ENCODE peak calls at places on chromosomes 12 and 14, in six cellular contexts. One of them, this sample, is unnamed.

GRCh38 chr12:122946690-122947271 is 19.5 kb downstream of the ABCB9 start:
- DNase-seq in body of pancreas: peak; percentile 63
- DNase-seq in NCI-H2171: no peak
- DNase-seq in activated T-cell treated with anti-CD3 and anti-CD28 coated beads for 24 hours: peak; percentile 76
- DNase-seq in colonic mucosa: peak; percentile 85
- DNase-seq in iris pigment epithelial cell: peak; percentile 99
- DNase-seq in this sample: no peak

GRCh38 chr12:25249951-25250738 is 584 bp downstream of the KRAS start:
- DNase-seq in body of pancreas: peak; percentile 62
- DNase-seq in NCI-H2171: no peak
- DNase-seq in activated T-cell treated with anti-CD3 and anti-CD28 coated beads for 24 hours: peak; percentile 13
- DNase-seq in colonic mucosa: peak; percentile 69
- DNase-seq in iris pigment epithelial cell: peak; percentile 20
- DNase-seq in this sample: peak; percentile 72

GRCh38 chr12:47216150-47216677 is 136.5 kb upstream of the AMIGO2 start:
- DNase-seq in body of pancreas: no peak
- DNase-seq in NCI-H2171: no peak
- DNase-seq in activated T-cell treated with anti-CD3 and anti-CD28 coated beads for 24 hours: peak; percentile 69
- DNase-seq in colonic mucosa: no peak
- DNase-seq in iris pigment epithelial cell: no peak
- DNase-seq in this sample: peak; percentile 96

GRCh38 chr12:132550014-132550802 is 60.2 kb downstream of the LRCOL1 start:
- DNase-seq in body of pancreas: no peak
- DNase-seq in NCI-H2171: no peak
- DNase-seq in activated T-cell treated with anti-CD3 and anti-CD28 coated beads for 24 hours: no peak
- DNase-seq in colonic mucosa: no peak
- DNase-seq in iris pigment epithelial cell: peak; percentile 45
- DNase-seq in this sample: no peak

GRCh38 chr14:54738009-54738408 is 164.6 kb downstream of the GCH1 start:
- DNase-seq in body of pancreas: no peak
- DNase-seq in NCI-H2171: no peak
- DNase-seq in activated T-cell treated with anti-CD3 and anti-CD28 coated beads for 24 hours: no peak
- DNase-seq in colonic mucosa: no peak
- DNase-seq in iris pigment epithelial cell: no peak
- DNase-seq in this sample: no peak

GRCh38 chr12:110780448-110780847 is 37.8 kb upstream of the PPP1CC start:
- DNase-seq in body of pancreas: no peak
- DNase-seq in NCI-H2171: no peak
- DNase-seq in activated T-cell treated with anti-CD3 and anti-CD28 coated beads for 24 hours: peak; percentile 45
- DNase-seq in colonic mucosa: no peak
- DNase-seq in iris pigment epithelial cell: no peak
- DNase-seq in this sample: peak; percentile 28

GRCh38 chr14:64880382-64881121 is 845 bp upstream of the SPTB start:
- DNase-seq in body of pancreas: peak; percentile 79
- DNase-seq in NCI-H2171: peak; percentile 80
- DNase-seq in activated T-cell treated with anti-CD3 and anti-CD28 coated beads for 24 hours: peak; percentile 48
- DNase-seq in colonic mucosa: peak; percentile 72
- DNase-seq in iris pigment epithelial cell: no peak
- DNase-seq in this sample: peak; percentile 73

GRCh38 chr14:64773577-64773976 is 69.4 kb downstream of the PLEKHG3 start:
- DNase-seq in body of pancreas: no peak
- DNase-seq in NCI-H2171: no peak
- DNase-seq in activated T-cell treated with anti-CD3 and anti-CD28 coated beads for 24 hours: no peak
- DNase-seq in colonic mucosa: no peak
- DNase-seq in iris pigment epithelial cell: no peak
- DNase-seq in this sample: no peak

GRCh38 chr14:101861464-101861863 is 100.0 kb downstream of the PPP2R5C start:
- DNase-seq in body of pancreas: no peak
- DNase-seq in NCI-H2171: no peak
- DNase-seq in activated T-cell treated with anti-CD3 and anti-CD28 coated beads for 24 hours: no peak
- DNase-seq in colonic mucosa: no peak
- DNase-seq in iris pigment epithelial cell: no peak
- DNase-seq in this sample: no peak

GRCh38 chr14:54762296-54762695 is 140.3 kb downstream of the GCH1 start:
- DNase-seq in body of pancreas: no peak
- DNase-seq in NCI-H2171: no peak
- DNase-seq in activated T-cell treated with anti-CD3 and anti-CD28 coated beads for 24 hours: no peak
- DNase-seq in colonic mucosa: no peak
- DNase-seq in iris pigment epithelial cell: peak; percentile 60
- DNase-seq in this sample: no peak

GRCh38 chr12:25670076-25671055 is 117.3 kb upstream of the LMNTD1 start:
- DNase-seq in body of pancreas: no peak
- DNase-seq in NCI-H2171: no peak
- DNase-seq in activated T-cell treated with anti-CD3 and anti-CD28 coated beads for 24 hours: no peak
- DNase-seq in colonic mucosa: no peak
- DNase-seq in iris pigment epithelial cell: peak; percentile 18
- DNase-seq in this sample: no peak

GRCh38 chr12:132686831-132687210 is 321 bp downstream of the POLE start:
- DNase-seq in body of pancreas: peak; percentile 24
- DNase-seq in NCI-H2171: peak; percentile 34
- DNase-seq in activated T-cell treated with anti-CD3 and anti-CD28 coated beads for 24 hours: no peak
- DNase-seq in colonic mucosa: no peak
- DNase-seq in iris pigment epithelial cell: peak; percentile 7
- DNase-seq in this sample: peak; percentile 71

GRCh38 chr12:18690653-18691052 is 47.2 kb downstream of the PLCZ1 start:
- DNase-seq in body of pancreas: no peak
- DNase-seq in NCI-H2171: no peak
- DNase-seq in activated T-cell treated with anti-CD3 and anti-CD28 coated beads for 24 hours: no peak
- DNase-seq in colonic mucosa: no peak
- DNase-seq in iris pigment epithelial cell: peak; percentile 85
- DNase-seq in this sample: no peak

GRCh38 chr12:70307868-70308267 is 58.2 kb upstream of the KCNMB4 start:
- DNase-seq in body of pancreas: no peak
- DNase-seq in NCI-H2171: no peak
- DNase-seq in activated T-cell treated with anti-CD3 and anti-CD28 coated beads for 24 hours: no peak
- DNase-seq in colonic mucosa: no peak
- DNase-seq in iris pigment epithelial cell: no peak
- DNase-seq in this sample: no peak

GRCh38 chr12:22069851-22070250 is 23.8 kb downstream of the CMAS start:
- DNase-seq in body of pancreas: no peak
- DNase-seq in NCI-H2171: no peak
- DNase-seq in activated T-cell treated with anti-CD3 and anti-CD28 coated beads for 24 hours: no peak
- DNase-seq in colonic mucosa: no peak
- DNase-seq in iris pigment epithelial cell: no peak
- DNase-seq in this sample: no peak

GRCh38 chr12:52811191-52812072 is 2.5 kb downstream of the KRT4 start:
- DNase-seq in body of pancreas: no peak
- DNase-seq in NCI-H2171: no peak
- DNase-seq in activated T-cell treated with anti-CD3 and anti-CD28 coated beads for 24 hours: no peak
- DNase-seq in colonic mucosa: no peak
- DNase-seq in iris pigment epithelial cell: no peak
- DNase-seq in this sample: no peak

GRCh38 chr12:92056290-92056689 is 89.4 kb downstream of the BTG1 start:
- DNase-seq in body of pancreas: no peak
- DNase-seq in NCI-H2171: no peak
- DNase-seq in activated T-cell treated with anti-CD3 and anti-CD28 coated beads for 24 hours: no peak
- DNase-seq in colonic mucosa: no peak
- DNase-seq in iris pigment epithelial cell: no peak
- DNase-seq in this sample: no peak

GRCh38 chr14:20855652-20856291 is 35.4 kb upstream of the RNASE3 start:
- DNase-seq in body of pancreas: peak; percentile 76
- DNase-seq in NCI-H2171: peak; percentile 19
- DNase-seq in activated T-cell treated with anti-CD3 and anti-CD28 coated beads for 24 hours: peak; percentile 11
- DNase-seq in colonic mucosa: peak; percentile 66
- DNase-seq in iris pigment epithelial cell: peak; percentile 72
- DNase-seq in this sample: peak; percentile 86

GRCh38 chr14:33836203-33836894 is 114.5 kb downstream of the EGLN3 start:
- DNase-seq in body of pancreas: no peak
- DNase-seq in NCI-H2171: peak; percentile 52
- DNase-seq in activated T-cell treated with anti-CD3 and anti-CD28 coated beads for 24 hours: no peak
- DNase-seq in colonic mucosa: no peak
- DNase-seq in iris pigment epithelial cell: no peak
- DNase-seq in this sample: no peak

GRCh38 chr12:16323010-16323409 is 24.4 kb upstream of the MGST1 start:
- DNase-seq in body of pancreas: no peak
- DNase-seq in NCI-H2171: no peak
- DNase-seq in activated T-cell treated with anti-CD3 and anti-CD28 coated beads for 24 hours: no peak
- DNase-seq in colonic mucosa: no peak
- DNase-seq in iris pigment epithelial cell: peak; percentile 68
- DNase-seq in this sample: no peak

GRCh38 chr12:48219635-48220034 is 16.5 kb upstream of the OR10AD1 start:
- DNase-seq in body of pancreas: no peak
- DNase-seq in NCI-H2171: no peak
- DNase-seq in activated T-cell treated with anti-CD3 and anti-CD28 coated beads for 24 hours: no peak
- DNase-seq in colonic mucosa: no peak
- DNase-seq in iris pigment epithelial cell: no peak
- DNase-seq in this sample: no peak

GRCh38 chr12:58888131-58888783 is 32.0 kb downstream of the LRIG3 start:
- DNase-seq in body of pancreas: peak; percentile 64
- DNase-seq in NCI-H2171: peak; percentile 93
- DNase-seq in activated T-cell treated with anti-CD3 and anti-CD28 coated beads for 24 hours: no peak
- DNase-seq in colonic mucosa: no peak
- DNase-seq in iris pigment epithelial cell: peak; percentile 85
- DNase-seq in this sample: no peak

GRCh38 chr12:111976860-111977259 is 36.1 kb downstream of the TMEM116 start:
- DNase-seq in body of pancreas: no peak
- DNase-seq in NCI-H2171: no peak
- DNase-seq in activated T-cell treated with anti-CD3 and anti-CD28 coated beads for 24 hours: no peak
- DNase-seq in colonic mucosa: no peak
- DNase-seq in iris pigment epithelial cell: no peak
- DNase-seq in this sample: no peak

GRCh38 chr12:122944588-122944987 is 21.7 kb downstream of the ABCB9 start:
- DNase-seq in body of pancreas: peak; percentile 71
- DNase-seq in NCI-H2171: no peak
- DNase-seq in activated T-cell treated with anti-CD3 and anti-CD28 coated beads for 24 hours: no peak
- DNase-seq in colonic mucosa: no peak
- DNase-seq in iris pigment epithelial cell: no peak
- DNase-seq in this sample: no peak

GRCh38 chr14:21267431-21267845 is 1.8 kb downstream of the HNRNPC start:
- DNase-seq in body of pancreas: no peak
- DNase-seq in NCI-H2171: peak; percentile 17
- DNase-seq in activated T-cell treated with anti-CD3 and anti-CD28 coated beads for 24 hours: no peak
- DNase-seq in colonic mucosa: no peak
- DNase-seq in iris pigment epithelial cell: no peak
- DNase-seq in this sample: peak; percentile 85

GRCh38 chr12:117101953-117102833 is 3.0 kb upstream of the TESC start:
- DNase-seq in body of pancreas: no peak
- DNase-seq in NCI-H2171: peak; percentile 25
- DNase-seq in activated T-cell treated with anti-CD3 and anti-CD28 coated beads for 24 hours: no peak
- DNase-seq in colonic mucosa: no peak
- DNase-seq in iris pigment epithelial cell: no peak
- DNase-seq in this sample: no peak

GRCh38 chr14:95432152-95433093 is 84.0 kb downstream of the SYNE3 start:
- DNase-seq in body of pancreas: peak; percentile 73
- DNase-seq in NCI-H2171: peak; percentile 37
- DNase-seq in activated T-cell treated with anti-CD3 and anti-CD28 coated beads for 24 hours: no peak
- DNase-seq in colonic mucosa: peak; percentile 56
- DNase-seq in iris pigment epithelial cell: peak; percentile 37
- DNase-seq in this sample: peak; percentile 80

GRCh38 chr14:65222434-65222833 is 120.1 kb upstream of the MAX start:
- DNase-seq in body of pancreas: peak; percentile 71
- DNase-seq in NCI-H2171: no peak
- DNase-seq in activated T-cell treated with anti-CD3 and anti-CD28 coated beads for 24 hours: peak; percentile 46
- DNase-seq in colonic mucosa: peak; percentile 77
- DNase-seq in iris pigment epithelial cell: peak; percentile 67
- DNase-seq in this sample: peak; percentile 90